ENCODE peak calls at places on chromosomes 12 and 14, in five cellular contexts. H, A, Z, C and F are unnamed samples. For H3K4me1, the result is how much of the 10 kb centered on the place peaks cover.

GRCh38 chr12:44716681-44717080 is 159.4 kb downstream of the NELL2 start:
- DNase-seq in H (no peak), A (no peak), Z (no peak), C (no peak), F (no peak)

GRCh38 chr14:99548871-99549270 is 55.1 kb downstream of the CCDC85C start:
- DNase-seq in H (no peak), A (no peak), Z (no peak), C (no peak), F (no peak)

GRCh38 chr14:54728700-54729527 is 162.0 kb downstream of the SAMD4A start:
- DNase-seq in H (peak), A (no peak), Z (no peak), C (no peak), F (no peak)

GRCh38 chr12:51082561-51083139 is 746 bp downstream of the CSRNP2 start:
- DNase-seq in H (peak), A (no peak), Z (no peak), C (no peak), F (peak)

GRCh38 chr14:91380610-91381371 is 36.8 kb downstream of the CCDC88C start:
- DNase-seq in H (no peak), A (no peak), Z (no peak), C (no peak), F (no peak)

GRCh38 chr12:71768900-71769299 is 14.2 kb downstream of the RAB21 start:
- DNase-seq in H (no peak), A (no peak), Z (no peak), C (no peak), F (no peak)

GRCh38 chr12:12734054-12734453 is 16.9 kb downstream of the CDKN1B start:
- DNase-seq in H (peak), A (no peak), Z (no peak), C (no peak), F (no peak)

GRCh38 chr14:104464907-104465306 is 114.7 kb upstream of the C14orf180 start:
- DNase-seq in H (no peak), A (no peak), Z (no peak), C (no peak), F (no peak)

DNA sequence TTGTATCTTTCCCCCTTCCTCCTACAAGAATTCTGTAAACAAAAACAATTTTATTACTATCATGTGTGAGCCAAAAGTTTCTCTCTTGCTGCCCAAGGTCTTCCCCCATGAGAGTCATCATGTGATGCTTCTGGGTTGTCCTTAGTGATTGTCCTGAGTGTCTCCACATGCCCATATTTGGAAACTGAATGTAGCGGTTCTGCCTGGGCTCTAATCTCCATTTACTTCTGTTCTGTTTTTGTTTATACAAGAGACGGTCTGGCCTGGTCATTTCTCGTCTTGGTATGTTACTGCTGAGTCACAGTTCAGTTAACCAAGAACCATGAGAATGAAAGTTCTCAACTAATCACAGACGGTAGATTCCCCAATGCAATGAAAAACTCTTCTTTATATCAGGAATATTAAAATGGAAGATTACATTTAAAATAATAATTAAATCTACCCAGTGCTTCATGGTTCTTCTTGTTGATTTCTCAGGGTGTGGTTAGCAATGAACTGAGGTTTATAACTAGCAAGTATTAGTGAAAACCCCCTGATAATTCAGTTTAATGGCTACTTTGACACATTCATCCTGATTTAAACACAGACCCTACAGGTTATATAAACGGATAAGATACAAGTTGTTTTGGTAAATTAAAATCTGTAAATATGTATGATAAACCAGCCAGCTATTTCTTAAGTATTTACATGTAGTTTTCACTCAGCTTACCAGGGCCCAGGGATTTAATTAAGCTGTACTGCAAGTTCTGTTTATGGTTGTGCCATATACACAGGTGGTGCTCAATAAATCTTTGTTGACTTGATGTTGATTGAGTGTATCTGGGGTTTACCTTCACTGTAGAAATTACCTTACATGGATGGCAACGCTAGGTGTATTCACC is 81.1 kb downstream of the PELI2 start:
- DNase-seq in H (peak), A (no peak), Z (peak), C (peak), F (peak)
- H3K4me1 ChIP-seq in H (under half), A (under half), Z (under half), C (under half), F (under half)

DNA sequence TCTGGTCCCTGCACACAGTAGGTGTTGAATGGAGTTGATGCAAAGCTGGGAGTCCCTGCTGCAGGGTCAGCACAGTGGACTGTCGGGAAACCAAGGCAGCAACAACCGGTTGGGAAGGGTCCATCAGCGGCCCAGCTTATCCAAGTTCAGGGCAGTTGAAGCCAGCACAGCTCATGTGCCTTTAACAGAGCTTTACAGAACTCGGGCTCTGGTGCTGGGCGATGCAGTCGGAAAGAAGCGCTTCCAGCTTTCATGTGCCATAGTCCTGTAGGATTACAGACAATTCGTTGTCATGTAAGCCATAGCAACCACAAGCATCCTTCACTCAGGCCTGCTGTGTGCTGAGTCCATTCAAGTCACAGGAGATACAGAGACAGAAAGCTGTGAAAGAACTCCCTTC is 3.6 kb upstream of the FAM181A start:
- DNase-seq in H (no peak), A (no peak), Z (no peak), C (no peak), F (no peak)
- H3K27ac ChIP-seq in H (no peak), A (no peak), Z (no peak), C (no peak), F (no peak)

DNA sequence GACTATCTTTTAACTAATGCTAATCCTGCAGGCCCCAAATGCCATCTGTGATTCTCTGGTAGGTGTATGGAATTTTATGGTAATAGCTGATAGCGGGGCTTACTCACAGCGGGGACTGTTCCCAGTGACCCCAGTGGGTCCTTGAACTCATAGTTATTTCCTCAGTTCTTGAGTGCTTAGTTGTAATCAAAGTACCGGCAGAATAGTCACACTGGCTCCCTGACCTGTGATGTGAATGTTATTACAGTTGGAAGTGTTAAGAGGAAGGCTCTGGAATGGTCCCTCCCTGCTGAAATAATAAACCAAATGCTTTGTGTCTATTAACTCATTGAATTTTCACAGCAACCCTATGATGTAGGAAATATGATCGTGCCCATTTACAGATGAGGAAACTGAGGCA is 78.3 kb downstream of the NDUFA12 start:
- DNase-seq in H (no peak), A (no peak), Z (no peak), C (no peak), F (no peak)
- TF ChIP-seq RCOR1 in H (no peak), A (no peak), Z (no peak), C (no peak), F (no peak)

GRCh38 chr12:120228041-120228290 is 27.1 kb upstream of the RPLP0 start:
- DNase-seq in H (no peak), A (no peak), Z (no peak), C (no peak), F (no peak)
- H3K4me1 ChIP-seq in H (under half), A (half or more), Z (under half), C (half or more), F (half or more)

GRCh38 chr12:120693848-120694247 is 6.9 kb downstream of the MLEC start:
- DNase-seq in H (no peak), A (no peak), Z (no peak), C (no peak), F (no peak)
- H3K27ac ChIP-seq in H (no peak), A (no peak), Z (no peak), C (no peak), F (no peak)

DNA sequence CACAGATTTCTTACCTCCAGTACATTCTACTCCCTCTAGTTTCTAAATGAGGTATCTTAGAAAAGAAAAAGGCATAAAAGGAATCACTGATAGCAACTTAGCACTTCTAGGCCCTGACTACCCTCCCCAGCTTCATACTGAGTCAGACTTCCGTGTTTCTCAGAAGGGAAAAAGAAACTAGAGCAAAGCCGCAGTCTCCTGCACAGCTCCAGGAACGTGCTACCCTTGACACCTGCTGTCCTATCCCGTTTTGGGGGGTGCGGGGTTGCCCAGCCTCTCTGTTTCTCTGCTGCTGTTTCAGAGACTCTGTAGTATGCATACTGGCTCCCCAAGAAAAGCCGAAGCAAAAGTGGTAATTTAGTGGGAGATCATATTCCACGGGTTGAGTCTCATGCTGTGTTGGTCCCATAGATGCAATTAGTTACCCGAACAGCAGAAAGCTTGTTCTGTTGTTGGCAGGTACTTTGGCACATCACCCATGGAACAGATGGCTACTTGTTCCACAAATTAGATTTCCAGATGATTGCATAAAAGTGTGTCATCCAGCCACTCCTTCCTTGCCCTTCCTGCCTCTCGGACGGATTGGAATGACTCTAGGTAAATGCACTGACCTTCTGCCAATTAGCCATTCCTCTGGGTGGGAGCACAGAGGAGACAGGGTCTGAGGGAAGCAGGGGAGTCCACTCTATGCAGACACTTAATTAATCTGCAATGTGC is 438.1 kb downstream of the FUT8 start:
- DNase-seq in H (no peak), A (peak), Z (no peak), C (no peak), F (no peak)
- TF ChIP-seq RCOR1 in H (no peak), A (no peak), Z (no peak), C (no peak), F (no peak)

DNA sequence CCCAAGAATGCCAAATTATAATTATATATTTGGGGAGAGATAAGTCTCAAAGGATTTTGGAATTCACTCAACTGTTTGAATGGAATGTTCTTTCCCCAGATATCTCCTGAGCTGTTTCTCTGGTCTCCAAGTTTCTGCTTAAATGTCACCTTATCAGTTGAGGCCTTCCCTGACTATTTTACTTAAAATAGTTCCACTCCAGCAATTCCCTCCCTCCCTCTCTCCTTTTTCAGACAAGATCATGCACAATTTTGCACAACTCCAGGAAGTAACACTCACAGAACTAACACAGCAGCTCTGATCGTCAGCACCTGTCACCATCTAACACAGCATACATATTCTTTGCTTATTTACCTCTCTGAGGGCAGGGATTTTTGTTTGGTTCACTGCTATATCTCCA is 12.5 kb downstream of the BTG1 start:
- DNase-seq in H (no peak), A (no peak), Z (no peak), C (no peak), F (no peak)
- H3K4me1 ChIP-seq in H (under half), A (half or more), Z (under half), C (under half), F (half or more)